ENCODE peak calls at places on chromosomes 3 and 15, in seven cellular contexts. One of them, this sample, is unnamed.

GRCh38 chr3:128476659-128477058 is 10.0 kb upstream of the DNAJB8 start:
- DNase-seq in K562: no peak
- DNase-seq in right lobe of liver: no peak
- DNase-seq in heart left ventricle: peak; percentile 20
- DNase-seq in Panc1: no peak
- DNase-seq in lung: no peak
- DNase-seq in right atrium auricular region: no peak
- DNase-seq in this sample: no peak

GRCh38 chr3:79767953-79768282 is at the start of gene ROBO1:
- DNase-seq in heart left ventricle: no peak
- DNase-seq in K562: no peak
- DNase-seq in Panc1: no peak
- DNase-seq in right atrium auricular region: no peak
- DNase-seq in right lobe of liver: no peak
- DNase-seq in lung: no peak
- DNase-seq in this sample: no peak

GRCh38 chr15:65008989-65009388 is 19.3 kb upstream of the SPG21 start:
- DNase-seq in K562: no peak
- DNase-seq in right lobe of liver: no peak
- DNase-seq in Panc1: no peak
- DNase-seq in heart left ventricle: no peak
- DNase-seq in lung: no peak
- DNase-seq in right atrium auricular region: no peak
- DNase-seq in this sample: no peak

GRCh38 chr3:168427830-168428471 is 332.2 kb upstream of the GOLIM4 start:
- DNase-seq in right lobe of liver: no peak
- DNase-seq in Panc1: no peak
- DNase-seq in lung: no peak
- DNase-seq in right atrium auricular region: no peak
- DNase-seq in heart left ventricle: no peak
- DNase-seq in K562: no peak
- DNase-seq in this sample: no peak

GRCh38 chr15:90002428-90002844 is 1.3 kb downstream of the ZNF710 start:
- DNase-seq in heart left ventricle: peak; percentile 75
- DNase-seq in K562: no peak
- DNase-seq in right lobe of liver: peak; percentile 54
- DNase-seq in lung: peak; percentile 40
- DNase-seq in right atrium auricular region: no peak
- DNase-seq in Panc1: no peak
- DNase-seq in this sample: no peak

GRCh38 chr3:64187065-64187959 is 38.0 kb downstream of the PRICKLE2 start:
- DNase-seq in K562: no peak
- DNase-seq in heart left ventricle: peak; percentile 66
- DNase-seq in right lobe of liver: peak; percentile 47
- DNase-seq in right atrium auricular region: peak; percentile 80
- DNase-seq in Panc1: peak; percentile 82
- DNase-seq in lung: peak; percentile 45
- DNase-seq in this sample: no peak

GRCh38 chr3:23735575-23736326 is 70.0 kb upstream of the UBE2E1 start:
- DNase-seq in Panc1: no peak
- DNase-seq in heart left ventricle: no peak
- DNase-seq in right lobe of liver: no peak
- DNase-seq in lung: no peak
- DNase-seq in K562: no peak
- DNase-seq in right atrium auricular region: no peak
- DNase-seq in this sample: no peak

GRCh38 chr15:66581972-66582537 is 16.3 kb upstream of the LCTL start:
- DNase-seq in Panc1: no peak
- DNase-seq in lung: no peak
- DNase-seq in heart left ventricle: no peak
- DNase-seq in right lobe of liver: no peak
- DNase-seq in K562: peak; percentile 26
- DNase-seq in right atrium auricular region: no peak
- DNase-seq in this sample: no peak

GRCh38 chr3:141648055-141648910 is 89.8 kb upstream of the RNF7 start:
- DNase-seq in heart left ventricle: no peak
- DNase-seq in lung: no peak
- DNase-seq in right lobe of liver: no peak
- DNase-seq in right atrium auricular region: no peak
- DNase-seq in K562: no peak
- DNase-seq in Panc1: no peak
- DNase-seq in this sample: no peak

GRCh38 chr3:97009427-97010019 is 195.1 kb downstream of the EPHA6 start:
- DNase-seq in K562: no peak
- DNase-seq in right lobe of liver: no peak
- DNase-seq in right atrium auricular region: no peak
- DNase-seq in lung: no peak
- DNase-seq in Panc1: no peak
- DNase-seq in heart left ventricle: no peak
- DNase-seq in this sample: peak; percentile 18

DNA sequence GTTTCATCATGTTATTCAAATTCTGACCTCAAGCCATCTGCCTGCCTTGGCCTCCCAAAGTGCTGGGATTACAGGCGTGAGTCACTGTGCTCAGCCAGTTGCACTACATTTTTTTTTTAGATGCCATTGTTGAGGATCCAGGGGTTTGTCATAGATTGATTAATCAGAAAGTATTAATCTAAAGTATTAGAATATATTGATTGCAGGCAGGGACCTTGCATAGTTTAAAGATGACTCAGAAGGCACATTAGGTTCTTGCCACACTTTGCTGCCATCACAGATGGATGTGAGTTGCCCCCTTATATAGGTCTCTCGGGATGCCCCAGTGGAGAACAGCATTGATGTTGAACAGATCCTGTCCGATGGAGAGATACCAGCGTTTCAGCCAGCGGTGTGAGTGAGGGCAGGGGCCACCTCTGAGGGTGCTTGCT is 41.1 kb downstream of the IGF1R start:
- DNase-seq in K562: no peak
- DNase-seq in lung: no peak
- DNase-seq in right atrium auricular region: no peak
- DNase-seq in right lobe of liver: no peak
- DNase-seq in heart left ventricle: no peak
- DNase-seq in Panc1: no peak
- DNase-seq in this sample: no peak
- H3K27ac ChIP-seq in K562: no peak overlapping the region
- H3K27ac ChIP-seq in lung: no peak overlapping the region
- H3K27ac ChIP-seq in right atrium auricular region: peak overlapping the region; percentile 53
- H3K27ac ChIP-seq in right lobe of liver: no peak overlapping the region
- H3K27ac ChIP-seq in heart left ventricle: no peak overlapping the region
- H3K27ac ChIP-seq in Panc1: no peak overlapping the region
- H3K27ac ChIP-seq in this sample: no peak overlapping the region

DNA sequence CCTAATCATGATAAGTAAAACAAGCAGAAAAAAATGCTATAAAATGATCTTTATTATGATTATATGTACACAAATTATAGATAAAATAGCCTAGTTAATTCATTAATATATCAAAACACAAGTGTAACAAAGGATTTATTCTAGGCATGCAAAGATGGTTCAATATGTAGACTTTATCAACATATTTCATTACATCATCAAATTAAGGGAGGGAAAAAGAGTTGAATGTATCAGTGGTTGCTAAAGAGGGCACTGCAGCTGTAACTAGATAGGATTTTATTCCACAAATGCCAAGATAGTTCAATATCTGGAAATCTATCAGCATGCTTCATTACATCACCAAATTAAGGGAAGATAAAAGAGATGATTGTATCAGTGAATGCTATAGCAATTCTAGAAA is 248.3 kb downstream of the LPP start:
- DNase-seq in right lobe of liver: no peak
- DNase-seq in heart left ventricle: no peak
- DNase-seq in K562: no peak
- DNase-seq in lung: no peak
- DNase-seq in right atrium auricular region: no peak
- DNase-seq in Panc1: no peak
- DNase-seq in this sample: no peak
- H3K4me1 ChIP-seq in right lobe of liver: peaks cover 24% of the 10 kb centered on the region
- H3K4me1 ChIP-seq in heart left ventricle: peaks cover 32% of the 10 kb centered on the region
- H3K4me1 ChIP-seq in K562: no peaks in the 10 kb centered on the region
- H3K4me1 ChIP-seq in lung: peaks cover 31% of the 10 kb centered on the region
- H3K4me1 ChIP-seq in right atrium auricular region: no peaks in the 10 kb centered on the region
- H3K4me1 ChIP-seq in Panc1: no peaks in the 10 kb centered on the region
- H3K4me1 ChIP-seq in this sample: no peaks in the 10 kb centered on the region

DNA sequence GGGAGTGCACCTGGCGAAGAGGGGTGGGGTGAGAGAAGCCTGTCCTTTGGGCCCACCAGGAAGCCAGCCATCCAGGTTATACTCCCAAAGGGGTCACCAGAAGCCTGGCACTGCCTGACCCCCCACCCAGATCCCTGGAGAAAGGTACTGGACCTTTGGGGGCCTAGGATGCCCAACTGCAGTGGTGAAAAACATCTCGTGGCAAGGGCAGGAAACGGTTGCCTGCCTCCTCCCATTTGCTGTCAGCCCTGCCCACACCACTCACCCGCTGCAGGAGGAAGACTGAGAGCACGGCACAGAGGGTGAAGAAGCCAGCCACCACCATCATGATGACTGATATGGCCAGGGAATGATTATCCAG is 2.2 kb upstream of the ULK3 start:
- DNase-seq in K562: no peak
- DNase-seq in right atrium auricular region: no peak
- DNase-seq in Panc1: no peak
- DNase-seq in lung: no peak
- DNase-seq in right lobe of liver: no peak
- DNase-seq in heart left ventricle: no peak
- DNase-seq in this sample: no peak
- H3K27ac ChIP-seq in K562: no peak overlapping the region
- H3K27ac ChIP-seq in right atrium auricular region: no peak overlapping the region
- H3K27ac ChIP-seq in Panc1: no peak overlapping the region
- H3K27ac ChIP-seq in lung: no peak overlapping the region
- H3K27ac ChIP-seq in right lobe of liver: no peak overlapping the region
- H3K27ac ChIP-seq in heart left ventricle: peak overlapping the region; percentile 92
- H3K27ac ChIP-seq in this sample: no peak overlapping the region

GRCh38 chr3:18559323-18559972 is 134.3 kb upstream of the SATB1 start:
- DNase-seq in right atrium auricular region: no peak
- DNase-seq in K562: no peak
- DNase-seq in right lobe of liver: no peak
- DNase-seq in lung: no peak
- DNase-seq in Panc1: peak; percentile 8
- DNase-seq in heart left ventricle: no peak
- DNase-seq in this sample: peak; percentile 57
- H3K4me1 ChIP-seq in right atrium auricular region: no peaks in the 10 kb centered on the region
- H3K4me1 ChIP-seq in K562: no peaks in the 10 kb centered on the region
- H3K4me1 ChIP-seq in right lobe of liver: no peaks in the 10 kb centered on the region
- H3K4me1 ChIP-seq in lung: no peaks in the 10 kb centered on the region
- H3K4me1 ChIP-seq in Panc1: no peaks in the 10 kb centered on the region
- H3K4me1 ChIP-seq in heart left ventricle: no peaks in the 10 kb centered on the region
- H3K4me1 ChIP-seq in this sample: no peaks in the 10 kb centered on the region

DNA sequence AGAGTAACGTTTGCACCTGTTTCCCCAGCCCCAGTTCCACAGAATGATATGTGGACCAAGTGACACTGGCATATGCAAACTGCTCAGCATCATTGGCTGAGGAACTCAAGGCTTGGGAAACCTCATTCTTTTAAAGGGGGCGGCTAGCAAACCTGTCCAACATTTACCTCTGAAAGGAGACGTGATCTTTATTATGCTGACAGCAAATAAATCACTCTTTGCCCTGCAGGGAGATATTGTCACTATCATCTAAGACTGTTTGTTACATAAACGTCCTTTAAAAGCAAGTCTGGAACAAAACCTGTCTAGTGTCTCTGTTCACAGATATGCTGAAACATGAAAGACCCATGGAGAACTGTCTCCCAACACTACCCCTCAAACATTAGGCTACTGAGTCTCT is 21.5 kb downstream of the CA12 start:
- DNase-seq in Panc1: no peak
- DNase-seq in right lobe of liver: no peak
- DNase-seq in heart left ventricle: no peak
- DNase-seq in lung: no peak
- DNase-seq in right atrium auricular region: no peak
- DNase-seq in K562: no peak
- DNase-seq in this sample: no peak
- H3K27ac ChIP-seq in Panc1: no peak overlapping the region
- H3K27ac ChIP-seq in right lobe of liver: no peak overlapping the region
- H3K27ac ChIP-seq in heart left ventricle: no peak overlapping the region
- H3K27ac ChIP-seq in lung: no peak overlapping the region
- H3K27ac ChIP-seq in right atrium auricular region: no peak overlapping the region
- H3K27ac ChIP-seq in K562: no peak overlapping the region
- H3K27ac ChIP-seq in this sample: no peak overlapping the region

GRCh38 chr3:57157666-57158065 is 7.5 kb downstream of the IL17RD start:
- DNase-seq in right lobe of liver: no peak
- DNase-seq in Panc1: no peak
- DNase-seq in heart left ventricle: no peak
- DNase-seq in right atrium auricular region: no peak
- DNase-seq in lung: no peak
- DNase-seq in K562: no peak
- DNase-seq in this sample: no peak
- H3K4me1 ChIP-seq in right lobe of liver: no peaks in the 10 kb centered on the region
- H3K4me1 ChIP-seq in Panc1: no peaks in the 10 kb centered on the region
- H3K4me1 ChIP-seq in heart left ventricle: peaks cover 48% of the 10 kb centered on the region
- H3K4me1 ChIP-seq in right atrium auricular region: no peaks in the 10 kb centered on the region
- H3K4me1 ChIP-seq in lung: peaks cover 5% of the 10 kb centered on the region
- H3K4me1 ChIP-seq in K562: no peaks in the 10 kb centered on the region
- H3K4me1 ChIP-seq in this sample: peaks cover 14% of the 10 kb centered on the region